ENCODE peak calls at places on chromosomes 1 and 21, in eight cellular contexts. E is fibroblast of the conjunctiva, L is coronary artery, N is right cardiac atrium, B is T47D, I is adrenal gland, P is Kasumi-1, C is dermis blood vessel endothelial cell. Z is an unnamed sample.

GRCh38 chr1:19066248-19066873 is 109.9 kb upstream of the IFFO2 start:
- DNase-seq in E (no peak), L (no peak), N (no peak), B (no peak), I (no peak), P (no peak), C (no peak), Z (peak)

GRCh38 chr1:25900209-25900608 is 6.0 kb downstream of the STMN1 start:
- DNase-seq in E (no peak), L (no peak), N (no peak), B (no peak), I (no peak), P (no peak), C (no peak), Z (no peak)

GRCh38 chr1:62954758-62955157 is 170.8 kb downstream of the ATG4C start:
- DNase-seq in E (no peak), L (no peak), N (no peak), B (no peak), I (no peak), P (no peak), C (no peak), Z (no peak)

GRCh38 chr1:43705982-43706597 is 1.2 kb upstream of the ST3GAL3 start:
- DNase-seq in E (no peak), L (no peak), N (no peak), B (no peak), I (no peak), P (no peak), C (peak), Z (peak)

GRCh38 chr1:14850563-14850962 is 252.1 kb downstream of the KAZN start:
- DNase-seq in E (no peak), L (no peak), N (no peak), B (peak), I (no peak), P (no peak), C (no peak), Z (no peak)

GRCh38 chr1:29264773-29265389 is 28.6 kb downstream of the PTPRU start:
- DNase-seq in E (no peak), L (no peak), N (no peak), B (no peak), I (no peak), P (no peak), C (no peak), Z (no peak)

GRCh38 chr1:207825719-207826556 is 74.1 kb downstream of the CD46 start:
- DNase-seq in E (no peak), L (peak), N (peak), B (peak), I (no peak), P (peak), C (peak), Z (peak)

GRCh38 chr1:62336638-62337534 is 17.7 kb upstream of the KANK4 start:
- DNase-seq in E (no peak), L (no peak), N (no peak), B (no peak), I (no peak), P (no peak), C (no peak), Z (no peak)

GRCh38 chr1:176692431-176692830 is 229.5 kb downstream of the PAPPA2 start:
- DNase-seq in E (no peak), L (no peak), N (peak), B (no peak), I (no peak), P (no peak), C (no peak), Z (no peak)

GRCh38 chr1:41783189-41783639 is 135.5 kb downstream of the HIVEP3 start:
- DNase-seq in E (peak), L (no peak), N (no peak), B (no peak), I (peak), P (no peak), C (peak), Z (peak)

GRCh38 chr1:161115132-161115711 is 2.6 kb downstream of the PFDN2 start:
- DNase-seq in E (peak), L (no peak), N (no peak), B (no peak), I (no peak), P (no peak), C (peak), Z (peak)

GRCh38 chr21:30935889-30936168 is 54.4 kb upstream of the KRTAP11-1 start:
- DNase-seq in E (no peak), L (no peak), N (no peak), B (no peak), I (no peak), P (no peak), C (no peak), Z (no peak)

GRCh38 chr21:38321568-38321967 is 64.8 kb downstream of the KCNJ15 start:
- DNase-seq in E (no peak), L (peak), N (no peak), B (no peak), I (no peak), P (no peak), C (no peak), Z (no peak)